ENCODE peak calls at places on chromosome 12, in six cellular contexts. M is cardiac fibroblast, X is WERI-Rb-1, D is fibroblast of mammary gland, O is BJ, S is HCT116. E is an unnamed sample.
A peak's percentile ranks its signal among the peaks of the same experiment; 100 is the strongest.

GRCh38 chr12:31118831-31119530 is 45.3 kb downstream of the DDX11 start:
- DNase-seq in D (no peak), M (no peak), S (peak; percentile 12), X (peak; percentile 62), O (no peak), E (no peak)

GRCh38 chr12:58563621-58564020 is 356.7 kb downstream of the LRIG3 start:
- DNase-seq in M (no peak), X (no peak), D (no peak), S (no peak), O (no peak), E (no peak)

GRCh38 chr12:2288875-2289274 is 236.1 kb downstream of the CACNA1C start:
- DNase-seq in O (no peak), X (no peak), S (no peak), M (no peak), D (no peak), E (no peak)

GRCh38 chr12:45268672-45269406 is 52.9 kb downstream of the ANO6 start:
- DNase-seq in S (peak; percentile 56), O (peak; percentile 64), M (peak; percentile 93), D (peak; percentile 87), X (peak; percentile 45), E (peak; percentile 89)

GRCh38 chr12:27826076-27826475 is 46.0 kb upstream of the MANSC4 start:
- DNase-seq in S (no peak), X (no peak), O (no peak), M (peak; percentile 40), D (peak; percentile 52), E (no peak)

GRCh38 chr12:17079251-17079909 is 473.4 kb upstream of the LMO3 start:
- DNase-seq in O (no peak), D (no peak), M (no peak), S (no peak), X (no peak), E (no peak)

GRCh38 chr12:90404071-90404470 is 550.9 kb downstream of the CCER1 start:
- DNase-seq in O (no peak), X (no peak), S (no peak), M (no peak), D (no peak), E (no peak)

GRCh38 chr12:109880938-109881337 is 597 bp upstream of the GLTP start:
- DNase-seq in D (no peak), S (no peak), X (no peak), O (no peak), M (no peak), E (no peak)

GRCh38 chr12:7872565-7873304 is at the start of gene SLC2A14:
- DNase-seq in M (no peak), S (no peak), O (no peak), D (no peak), X (no peak), E (no peak)

GRCh38 chr12:100955139-100955538 is 160.6 kb downstream of the ANO4 start:
- DNase-seq in D (peak; percentile 59), S (no peak), X (no peak), M (peak; percentile 67), O (no peak), E (peak; percentile 90)

GRCh38 chr12:51984657-51985056 is 22.1 kb upstream of the TAMALIN start:
- DNase-seq in O (no peak), M (no peak), X (no peak), S (no peak), D (no peak), E (no peak)

GRCh38 chr12:7555752-7556151 is 52.2 kb upstream of the CD163 start:
- DNase-seq in M (peak; percentile 80), D (peak; percentile 91), S (peak; percentile 48), O (peak; percentile 46), X (no peak), E (peak; percentile 85)

GRCh38 chr12:51011960-51012359 is 14.2 kb downstream of the SLC11A2 start:
- DNase-seq in D (no peak), M (no peak), O (no peak), X (peak; percentile 57), S (no peak), E (no peak)

GRCh38 chr12:113092478-113093408 is 36.2 kb downstream of the DTX1 start:
- DNase-seq in O (no peak), S (no peak), X (no peak), M (peak; percentile 9), D (no peak), E (no peak)

GRCh38 chr12:49873361-49873934 is 30.3 kb downstream of the FAIM2 start:
- DNase-seq in O (peak; percentile 0), M (no peak), X (no peak), S (no peak), D (peak; percentile 49), E (peak; percentile 29)

GRCh38 chr12:48358937-48359509 is 8.3 kb upstream of the ZNF641 start:
- DNase-seq in S (no peak), X (no peak), M (no peak), O (no peak), D (no peak), E (no peak)

GRCh38 chr12:55171445-55171844 is 45.2 kb downstream of the OR9K2 start:
- DNase-seq in X (no peak), O (no peak), S (no peak), M (no peak), D (no peak), E (no peak)

GRCh38 chr12:13103391-13104033 is at the start of gene GSG1:
- DNase-seq in X (no peak), D (peak; percentile 77), M (peak; percentile 62), O (no peak), S (no peak), E (no peak)

GRCh38 chr12:116588390-116589028 is 29.3 kb downstream of the MAP1LC3B2 start:
- DNase-seq in X (no peak), O (no peak), S (no peak), M (no peak), D (no peak), E (no peak)

GRCh38 chr12:45986646-45987338 is 3.6 kb downstream of the SCAF11 start:
- DNase-seq in S (no peak), D (no peak), X (no peak), M (no peak), O (no peak), E (no peak)

GRCh38 chr12:78490841-78491240 is 373.7 kb upstream of the SYT1 start:
- DNase-seq in S (no peak), D (no peak), X (no peak), M (no peak), O (peak; percentile 56), E (no peak)

GRCh38 chr12:12336049-12336411 is 14.0 kb downstream of the MANSC1 start:
- DNase-seq in X (no peak), O (no peak), D (no peak), S (no peak), M (peak; percentile 59), E (no peak)

GRCh38 chr12:95623554-95624170 is 72.4 kb upstream of the USP44 start:
- DNase-seq in M (peak; percentile 95), X (peak; percentile 62), S (peak; percentile 66), D (peak; percentile 85), O (peak; percentile 75), E (peak; percentile 83)

DNA sequence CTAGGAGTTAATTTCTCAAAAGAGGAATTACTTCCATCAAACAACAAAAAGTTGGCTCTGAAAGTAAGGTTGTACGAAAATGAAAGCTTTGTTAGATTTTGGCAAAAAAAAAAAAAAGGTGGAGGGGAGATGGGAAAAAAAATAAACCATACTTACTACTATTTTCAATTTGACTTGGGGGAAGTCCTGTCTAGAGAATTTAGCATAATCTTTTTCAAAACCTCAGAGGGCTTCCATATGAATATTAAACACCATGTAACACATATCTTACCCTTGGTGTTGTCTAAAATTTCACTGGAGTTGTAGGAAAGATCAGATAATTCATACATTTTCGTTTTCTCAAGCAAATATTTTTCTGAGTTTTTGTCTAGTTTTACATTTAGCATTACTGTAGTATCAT is 17.5 kb downstream of the GRIP1 start:
- DNase-seq in D (no peak), X (no peak), O (no peak), M (no peak), S (no peak), E (no peak)
- H3K4me3 ChIP-seq in D (no peak overlapping the region), X (no peak overlapping the region), O (no peak overlapping the region), M (no peak overlapping the region), S (no peak overlapping the region), E (no peak overlapping the region)

GRCh38 chr12:122129131-122129530 is 44.9 kb downstream of the IL31 start:
- DNase-seq in O (no peak), M (no peak), S (no peak), X (no peak), D (no peak), E (no peak)

GRCh38 chr12:122137229-122137628 is 36.8 kb downstream of the IL31 start:
- DNase-seq in M (no peak), D (no peak), O (no peak), X (peak; percentile 51), S (no peak), E (no peak)

GRCh38 chr12:122130150-122130549 is 43.9 kb downstream of the IL31 start:
- DNase-seq in M (peak; percentile 69), X (no peak), S (peak; percentile 28), D (peak; percentile 51), O (no peak), E (peak; percentile 65)

GRCh38 chr12:122135437-122136031 is 38.5 kb downstream of the IL31 start:
- DNase-seq in O (no peak), S (no peak), M (no peak), X (no peak), D (no peak), E (no peak)

DNA sequence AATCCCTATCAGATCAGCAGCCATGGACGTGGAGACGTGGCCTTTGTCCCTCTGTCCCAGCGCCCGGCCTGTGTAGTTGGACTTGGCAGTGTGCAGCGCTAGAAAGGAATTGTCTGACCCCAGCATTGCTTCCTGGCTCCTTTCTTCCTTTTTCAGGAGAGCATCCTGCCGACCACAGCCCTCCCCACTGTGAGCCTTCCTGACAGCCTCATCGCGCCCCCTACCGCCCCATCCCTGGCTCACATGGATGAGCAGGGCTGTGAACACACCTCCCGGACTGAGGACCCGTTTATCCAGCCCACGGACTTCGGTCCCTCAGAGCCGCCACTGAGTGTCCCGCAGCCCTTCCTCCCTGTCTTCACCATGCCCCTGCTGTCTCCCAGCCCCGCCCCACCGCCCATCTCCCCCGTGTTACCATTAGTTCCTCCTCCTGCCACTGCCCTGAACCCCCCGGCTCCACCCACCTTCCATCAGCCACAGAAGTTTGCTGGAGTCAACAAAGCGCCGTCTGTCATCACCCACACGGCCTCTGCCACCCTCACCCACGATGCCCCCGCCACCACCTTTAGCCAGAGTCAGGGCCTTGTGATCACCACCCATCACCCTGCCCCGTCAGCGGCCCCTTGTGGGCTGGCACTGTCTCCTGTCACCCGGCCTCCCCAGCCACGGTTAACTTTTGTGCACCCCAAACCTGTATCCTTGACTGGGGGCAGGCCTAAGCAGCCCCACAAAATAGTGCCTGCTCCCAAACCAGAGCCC is 40.6 kb downstream of the IL31 start:
- DNase-seq in O (no peak), D (no peak), M (no peak), S (no peak), X (no peak), E (no peak)
- TF ChIP-seq CTCF in O (no peak), D (no peak), M (no peak), S (no peak), X (no peak), E (peak; percentile 24)

GRCh38 chr12:106985479-106985878 is 1.5 kb downstream of the MTERF2 start:
- DNase-seq in S (no peak), M (no peak), O (no peak), D (no peak), X (no peak), E (no peak)
- H3K4me3 ChIP-seq in S (no peak overlapping the region), M (no peak overlapping the region), O (no peak overlapping the region), D (no peak overlapping the region), X (no peak overlapping the region), E (no peak overlapping the region)

DNA sequence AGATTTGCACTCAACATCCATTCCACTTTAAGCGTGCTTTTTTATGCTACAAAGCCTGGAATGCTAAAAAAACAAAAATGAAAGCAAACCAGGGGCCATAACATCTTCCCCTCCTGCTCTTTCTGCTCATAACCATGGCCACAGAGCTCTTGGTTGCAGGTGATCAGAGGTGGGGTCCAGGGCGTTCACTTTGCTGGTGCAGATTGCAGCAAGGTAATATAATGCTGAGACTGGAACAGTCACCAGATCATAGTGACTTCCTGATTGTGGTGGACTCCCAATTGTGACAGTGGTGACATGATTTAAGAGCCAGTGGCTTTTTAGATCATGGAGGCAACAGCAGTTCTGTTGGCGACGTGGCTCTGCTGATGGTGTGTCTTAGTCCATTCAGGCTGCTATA is 115.0 kb upstream of the CPM start:
- DNase-seq in D (no peak), O (no peak), M (no peak), X (no peak), S (no peak), E (no peak)
- TF ChIP-seq CTCF in D (no peak), O (no peak), M (no peak), X (no peak), S (no peak), E (no peak)